ENCODE peak calls at places on chromosomes 5 and 9, in eight cellular contexts. Y is sigmoid colon, X is uterus, O is breast epithelium, G is body of pancreas, T is ovary, V is HCT116, N is IMR-90. F is an unnamed sample.

GRCh38 chr9:94802795-94803194 is 76.3 kb downstream of the AOPEP start:
- DNase-seq in V (no peak), G (no peak), N (peak), X (no peak), Y (no peak), T (no peak), O (no peak), F (peak)

GRCh38 chr9:38526571-38526970 is 93.8 kb downstream of the ANKRD18A start:
- DNase-seq in Y (no peak), O (no peak), N (no peak), X (no peak), G (no peak), T (no peak), V (no peak), F (no peak)

GRCh38 chr5:17796757-17797398 is 162.6 kb downstream of the TAF11L14 start:
- DNase-seq in G (no peak), V (no peak), X (no peak), Y (no peak), T (no peak), N (no peak), O (no peak), F (no peak)

GRCh38 chr9:134208310-134208841 is 44.0 kb upstream of the RNU6ATAC start:
- DNase-seq in Y (peak), T (peak), G (no peak), O (peak), X (peak), V (no peak), N (no peak), F (no peak)

GRCh38 chr5:149073217-149073616 is 10.4 kb upstream of the SH3TC2 start:
- DNase-seq in N (no peak), T (no peak), G (no peak), O (no peak), X (no peak), Y (no peak), V (no peak), F (no peak)

GRCh38 chr5:133238426-133239205 is 186.8 kb downstream of the HSPA4 start:
- DNase-seq in O (no peak), G (no peak), N (no peak), Y (peak), T (no peak), V (no peak), X (no peak), F (no peak)

GRCh38 chr9:92983984-92984589 is 36.8 kb downstream of the FGD3 start:
- DNase-seq in X (no peak), O (no peak), T (no peak), G (no peak), Y (no peak), V (peak), N (peak), F (peak)

GRCh38 chr5:11047051-11047450 is 286.0 kb upstream of the DAP start:
- DNase-seq in Y (no peak), T (no peak), O (no peak), G (peak), V (no peak), N (no peak), X (no peak), F (no peak)

GRCh38 chr5:127446626-127447025 is 70.8 kb upstream of the PRRC1 start:
- DNase-seq in T (no peak), Y (no peak), N (no peak), V (no peak), O (no peak), G (no peak), X (no peak), F (no peak)

GRCh38 chr9:84187090-84187489 is 153.5 kb downstream of the SLC28A3 start:
- DNase-seq in G (no peak), V (no peak), O (no peak), Y (no peak), T (no peak), X (no peak), N (no peak), F (no peak)

GRCh38 chr5:94751456-94751855 is 133.0 kb downstream of the SLF1 start:
- DNase-seq in T (no peak), V (no peak), G (no peak), Y (no peak), N (no peak), X (no peak), O (no peak), F (no peak)

GRCh38 chr9:97324954-97325353 is 17.5 kb downstream of the CCDC180 start:
- DNase-seq in T (no peak), G (no peak), X (no peak), N (no peak), Y (no peak), V (no peak), O (no peak), F (no peak)

GRCh38 chr9:126234681-126235349 is 91.8 kb upstream of the MVB12B start:
- DNase-seq in Y (no peak), N (no peak), X (no peak), T (no peak), O (no peak), V (no peak), G (no peak), F (no peak)

GRCh38 chr9:135976531-135976930 is 15.4 kb upstream of the UBAC1 start:
- DNase-seq in N (peak), X (no peak), T (no peak), Y (no peak), V (no peak), G (no peak), O (no peak), F (peak)

GRCh38 chr5:16437974-16438373 is 27.6 kb downstream of the ZNF622 start:
- DNase-seq in X (no peak), O (no peak), G (no peak), Y (no peak), T (no peak), N (no peak), V (no peak), F (peak)

GRCh38 chr5:180343846-180344327 is 9.2 kb downstream of the GFPT2 start:
- DNase-seq in O (no peak), V (no peak), Y (peak), G (no peak), T (peak), N (no peak), X (peak), F (peak)

GRCh38 chr9:27528886-27529315 is 713 bp downstream of the MOB3B start:
- DNase-seq in X (peak), O (peak), N (no peak), Y (peak), T (peak), V (no peak), G (peak), F (peak)

GRCh38 chr5:127556609-127557348 is 39.3 kb downstream of the PRRC1 start:
- DNase-seq in N (no peak), V (no peak), X (no peak), O (no peak), T (no peak), Y (no peak), G (no peak), F (no peak)

GRCh38 chr9:91374939-91375338 is 13.2 kb upstream of the AUH start:
- DNase-seq in V (no peak), G (no peak), X (no peak), N (peak), O (no peak), Y (no peak), T (no peak), F (no peak)

GRCh38 chr9:22079873-22080341 is 70.8 kb upstream of the CDKN2B start:
- DNase-seq in O (peak), X (peak), V (no peak), G (peak), Y (peak), N (peak), T (no peak), F (no peak)

GRCh38 chr9:122134822-122135528 is 24.6 kb downstream of the NDUFA8 start:
- DNase-seq in X (no peak), O (no peak), G (no peak), Y (peak), V (no peak), T (no peak), N (peak), F (no peak)

GRCh38 chr5:40405230-40405629 is 274.5 kb upstream of the PTGER4 start:
- DNase-seq in O (no peak), Y (no peak), V (no peak), G (no peak), T (no peak), X (no peak), N (no peak), F (peak)
- H3K4me3 ChIP-seq in O (no peak), Y (no peak), V (no peak), G (no peak), T (no peak), X (no peak), N (no peak), F (no peak)

DNA sequence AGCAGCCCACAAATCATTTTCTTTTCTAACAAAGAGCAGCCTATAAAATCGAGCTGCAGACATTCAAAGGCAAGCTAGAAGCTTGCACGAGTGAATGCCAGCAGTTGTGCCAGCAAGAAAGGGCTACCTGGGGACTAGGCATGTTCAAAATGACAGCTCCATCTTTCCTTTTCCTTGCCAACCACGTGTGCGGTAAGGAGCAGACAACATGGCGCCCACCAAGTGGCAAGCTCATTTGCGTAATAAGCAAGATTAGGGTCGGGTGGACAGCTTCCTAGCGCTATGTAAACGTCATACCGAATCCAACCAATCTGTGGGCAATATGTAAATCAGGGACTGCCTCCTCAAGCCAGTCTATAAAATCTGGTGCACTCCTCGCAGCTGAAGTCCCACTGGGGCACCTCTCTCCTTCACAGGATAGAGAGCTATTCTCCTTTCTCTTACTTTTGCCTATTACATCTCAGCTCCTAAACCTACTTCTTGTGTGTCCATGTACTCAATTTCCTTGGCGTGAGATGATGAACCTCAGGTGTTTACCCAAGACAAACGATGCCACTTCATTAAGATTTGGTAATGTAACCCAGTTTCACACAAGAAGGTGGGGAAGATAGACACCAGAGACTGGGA is 22.5 kb upstream of the SPARC start:
- DNase-seq in O (no peak), N (no peak), X (no peak), V (no peak), Y (no peak), T (no peak), G (no peak), F (no peak)
- TF ChIP-seq POLR2A in O (no peak), N (no peak), X (no peak), V (no peak), Y (no peak), T (no peak), G (no peak), F (no peak)

GRCh38 chr5:88884435-88884877 is 1.5 kb upstream of the MEF2C start:
- DNase-seq in N (peak), G (no peak), Y (no peak), T (no peak), O (no peak), X (no peak), V (no peak), F (no peak)
- H3K4me3 ChIP-seq in N (peak), G (peak), Y (peak), T (peak), O (peak), X (peak), V (peak), F (no peak)

GRCh38 chr5:14582797-14583137 is 1.2 kb downstream of the OTULINL start:
- DNase-seq in G (peak), X (no peak), Y (no peak), O (no peak), V (no peak), N (no peak), T (no peak), F (no peak)

GRCh38 chr5:14584848-14585247 is 3.3 kb downstream of the OTULINL start:
- DNase-seq in G (peak), X (no peak), V (no peak), T (no peak), N (no peak), O (no peak), Y (no peak), F (no peak)

GRCh38 chr5:14580037-14581034 is 1.3 kb upstream of the OTULINL start:
- DNase-seq in X (no peak), O (no peak), V (no peak), G (no peak), T (no peak), Y (no peak), N (no peak), F (peak)

GRCh38 chr5:14581333-14581890 is at the start of gene OTULINL:
- DNase-seq in V (peak), T (peak), O (peak), N (peak), Y (peak), X (peak), G (peak), F (peak)

DNA sequence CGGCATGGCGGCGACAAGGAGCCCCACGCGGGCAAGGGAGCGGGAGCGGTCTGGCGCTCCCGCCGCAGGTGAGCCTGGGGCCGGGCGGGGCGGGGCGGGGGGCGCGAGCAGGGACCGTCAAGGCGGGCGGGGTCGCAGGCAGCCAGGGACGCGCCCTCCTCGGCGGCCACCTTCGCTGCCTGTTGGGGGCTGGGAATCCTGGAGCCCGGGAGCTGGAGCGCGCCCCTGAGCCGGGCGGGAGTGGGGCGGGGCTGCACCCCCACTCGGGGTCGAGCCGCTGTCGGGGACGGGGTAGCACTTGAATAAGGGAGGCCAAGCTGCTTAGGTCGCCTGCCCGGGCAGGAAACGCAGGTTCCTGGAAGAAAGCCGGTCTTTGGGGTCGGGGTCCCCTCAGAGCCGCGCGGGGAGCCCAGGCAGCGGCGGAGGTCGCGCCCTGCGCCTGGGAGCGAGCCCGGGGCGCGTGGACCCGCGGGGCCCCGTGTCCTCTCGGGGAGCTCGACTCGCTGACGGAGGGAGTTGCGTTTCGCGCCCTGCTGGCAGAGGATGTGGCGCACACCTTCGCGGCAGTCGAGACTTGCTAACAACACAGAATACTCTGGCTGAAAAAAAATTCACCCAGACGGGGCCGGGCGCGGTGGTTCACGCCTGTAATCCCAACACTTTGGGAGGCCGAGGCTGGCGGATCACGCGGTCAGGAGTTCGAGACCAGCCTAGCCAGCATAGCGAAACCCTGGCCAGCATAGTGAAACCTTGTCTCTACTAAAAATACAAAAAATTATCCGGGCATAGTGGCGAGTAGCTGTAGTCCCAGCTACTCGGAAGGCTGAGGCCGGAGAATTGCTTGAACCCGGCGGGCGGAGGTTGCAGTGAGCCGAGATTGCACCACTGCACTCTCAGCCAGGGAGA is 552 bp downstream of the OTULINL start:
- DNase-seq in O (peak), X (peak), N (no peak), V (peak), T (peak), G (peak), Y (peak), F (peak)
- TF ChIP-seq POLR2A in O (no peak), X (no peak), N (no peak), V (no peak), T (no peak), G (no peak), Y (no peak), F (no peak)

GRCh38 chr9:137665697-137666504 is 47.1 kb downstream of the EHMT1 start:
- DNase-seq in T (peak), Y (peak), V (no peak), X (peak), N (no peak), O (no peak), G (no peak), F (no peak)

GRCh38 chr9:137664676-137665075 is 45.9 kb downstream of the EHMT1 start:
- DNase-seq in T (no peak), G (no peak), N (no peak), O (no peak), Y (no peak), V (no peak), X (no peak), F (no peak)

GRCh38 chr9:137663584-137663983 is 44.8 kb downstream of the EHMT1 start:
- DNase-seq in T (no peak), Y (peak), N (no peak), O (no peak), X (no peak), G (no peak), V (no peak), F (no peak)

GRCh38 chr9:137666505-137666809 is 47.7 kb downstream of the EHMT1 start:
- DNase-seq in T (no peak), Y (no peak), G (peak), V (no peak), O (no peak), N (no peak), X (no peak), F (no peak)

DNA sequence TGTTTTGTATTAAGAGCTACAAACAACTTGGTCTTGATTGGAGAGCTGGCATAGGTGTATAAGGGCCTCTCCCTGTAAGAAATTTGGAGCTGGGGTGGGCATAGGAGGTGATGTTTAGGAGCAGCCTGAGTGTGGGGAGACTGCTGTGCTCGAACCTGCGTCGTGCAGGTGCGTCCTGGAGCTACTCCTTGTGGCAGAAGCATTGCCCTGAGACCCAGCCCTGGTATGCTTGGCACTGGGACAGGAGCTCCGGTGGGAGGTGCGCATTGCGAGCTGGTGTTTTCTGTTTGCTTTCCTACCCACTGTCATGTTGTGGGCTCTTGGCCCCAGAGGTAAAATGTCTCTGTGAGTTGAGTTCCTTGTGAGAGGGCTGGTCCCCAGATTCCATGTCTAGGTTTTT is 46.4 kb downstream of the EHMT1 start:
- DNase-seq in O (no peak), N (no peak), X (no peak), V (no peak), Y (no peak), T (no peak), G (no peak), F (no peak)
- H3K4me3 ChIP-seq in O (peak), N (no peak), X (no peak), V (no peak), Y (no peak), T (no peak), G (no peak), F (no peak)

GRCh38 chr9:18320046-18320445 is 153.9 kb upstream of the ADAMTSL1 start:
- DNase-seq in V (no peak), Y (no peak), N (peak), X (no peak), G (no peak), T (no peak), O (no peak), F (no peak)
- TF ChIP-seq POLR2A in V (no peak), Y (no peak), N (no peak), X (no peak), G (no peak), T (no peak), O (no peak), F (no peak)

DNA sequence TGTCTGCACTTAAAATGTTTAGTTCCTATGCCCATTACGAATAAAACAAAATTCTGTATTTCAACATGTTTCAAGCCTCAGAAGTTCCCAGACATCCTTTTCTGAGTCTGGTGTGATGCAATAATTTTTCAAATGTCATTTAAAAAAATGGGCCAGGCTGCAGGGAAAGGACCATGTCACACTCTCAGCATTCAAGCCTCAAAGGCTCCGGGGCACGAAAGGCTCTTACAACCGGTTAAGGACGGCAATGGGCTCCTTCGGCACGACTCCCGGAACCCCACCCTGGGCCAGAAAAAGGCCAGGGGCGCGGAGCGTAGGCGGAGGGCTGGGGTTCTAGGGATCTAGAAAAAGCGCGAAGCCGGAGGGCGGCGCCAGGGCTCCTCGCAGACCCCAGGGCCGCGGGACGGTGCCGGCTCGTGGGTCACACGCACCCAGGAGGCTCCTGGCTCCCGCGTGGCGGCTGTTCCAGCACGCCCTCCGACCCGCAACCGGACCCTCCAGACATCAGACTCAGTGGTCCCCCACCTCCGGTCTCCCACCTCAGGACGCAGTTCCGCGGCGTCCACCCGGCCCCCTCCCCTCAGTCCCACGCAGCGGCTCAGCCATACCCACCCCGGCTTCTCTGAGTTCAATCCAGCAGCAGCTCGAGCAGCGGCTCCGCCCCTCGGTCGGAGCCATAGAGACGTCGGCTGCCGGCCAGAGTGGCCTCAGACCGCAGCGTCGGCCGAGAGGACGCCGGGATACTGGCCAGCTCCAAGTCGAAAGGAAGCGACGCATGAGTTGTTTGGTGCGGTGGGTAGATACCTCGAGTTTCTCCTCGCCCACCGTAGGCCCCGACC is at the start of gene TMEM267:
- DNase-seq in G (peak), V (peak), N (peak), X (peak), T (peak), O (peak), Y (peak), F (peak)
- H3K4me3 ChIP-seq in G (peak), V (peak), N (peak), X (peak), T (peak), O (peak), Y (peak), F (peak)